ENCODE peak calls at places on chromosomes 13 and 19, in four cellular contexts. C, W, T and R are unnamed samples.
A peak's percentile ranks its signal among the peaks of the same experiment; 100 is the strongest.

GRCh38 chr19:45767410-45767880 is 1.6 kb downstream of the SIX5 start:
- DNase-seq in T (peak; percentile 81), C (peak; percentile 89), W (no peak), R (peak; percentile 75)

GRCh38 chr13:50286376-50286775 is 271.1 kb downstream of the KCNRG start:
- DNase-seq in W (no peak), C (no peak), T (no peak), R (no peak)

GRCh38 chr13:67048084-67048792 is 181.9 kb downstream of the PCDH9 start:
- DNase-seq in C (peak; percentile 93), T (no peak), W (no peak), R (no peak)

GRCh38 chr13:98998831-98999634 is 21.2 kb upstream of the DOCK9 start:
- DNase-seq in C (no peak), W (no peak), T (no peak), R (no peak)

GRCh38 chr13:20980899-20981298 is 78.4 kb upstream of the XPO4 start:
- DNase-seq in T (no peak), W (no peak), C (no peak), R (no peak)

GRCh38 chr13:110782185-110782584 is 68.7 kb downstream of the ING1 start:
- DNase-seq in W (no peak), C (no peak), T (no peak), R (no peak)

GRCh38 chr13:112062047-112062618 is 4.8 kb upstream of the SOX1 start:
- DNase-seq in W (no peak), C (no peak), T (no peak), R (no peak)

GRCh38 chr13:48434203-48434602 is 21.3 kb upstream of the LPAR6 start:
- DNase-seq in C (no peak), W (no peak), T (no peak), R (no peak)

GRCh38 chr13:99969934-99970760 is 1.4 kb downstream of the ZIC5 start:
- DNase-seq in T (no peak), C (no peak), W (no peak), R (peak; percentile 21)

GRCh38 chr13:112972867-112973576 is 4.0 kb downstream of the MCF2L start:
- DNase-seq in C (no peak), W (no peak), T (peak; percentile 33), R (no peak)

GRCh38 chr19:49592486-49593232 is 1.7 kb downstream of the PRR12 start:
- DNase-seq in C (no peak), W (no peak), T (no peak), R (peak; percentile 58)

GRCh38 chr13:61170791-61171330 is 244.8 kb downstream of the PCDH20 start:
- DNase-seq in W (no peak), C (no peak), T (peak; percentile 13), R (no peak)

GRCh38 chr13:99085139-99085845 is 107.4 kb upstream of the DOCK9 start:
- DNase-seq in T (no peak), C (no peak), W (no peak), R (peak; percentile 22)

GRCh38 chr13:50731400-50731799 is 112.1 kb downstream of the DLEU7 start:
- DNase-seq in W (no peak), T (no peak), C (peak; percentile 54), R (no peak)

GRCh38 chr19:42176990-42177685 is 40.3 kb downstream of the DEDD2 start:
- DNase-seq in W (no peak), C (peak; percentile 76), T (peak; percentile 66), R (peak; percentile 56)

GRCh38 chr13:26325876-26326275 is 71.9 kb downstream of the CDK8 start:
- DNase-seq in W (no peak), C (peak; percentile 4), T (no peak), R (no peak)

GRCh38 chr19:11131471-11131870 is 24.1 kb downstream of the SPC24 start:
- DNase-seq in T (no peak), C (no peak), W (no peak), R (no peak)

GRCh38 chr13:32232263-32232662 is 82.9 kb downstream of the ZAR1L start:
- DNase-seq in C (no peak), W (no peak), T (no peak), R (no peak)

GRCh38 chr13:113786262-113786841 is 27.3 kb downstream of the TMEM255B start:
- DNase-seq in W (no peak), C (peak; percentile 76), T (no peak), R (no peak)

GRCh38 chr19:17755977-17756670 is 4.8 kb downstream of the FCHO1 start:
- DNase-seq in T (no peak), W (no peak), C (peak; percentile 50), R (peak; percentile 42)

GRCh38 chr19:33408538-33408937 is 35.0 kb downstream of the CEBPG start:
- DNase-seq in W (no peak), T (no peak), C (no peak), R (no peak)

GRCh38 chr19:13573268-13573667 is 67.0 kb upstream of the CACNA1A start:
- DNase-seq in T (no peak), C (no peak), W (no peak), R (no peak)

GRCh38 chr13:114067886-114068722 is 64.3 kb downstream of the RASA3 start:
- DNase-seq in W (no peak), C (no peak), T (no peak), R (no peak)

GRCh38 chr13:41649659-41650058 is 192.3 kb downstream of the RGCC start:
- DNase-seq in W (no peak), C (peak; percentile 38), T (no peak), R (no peak)

GRCh38 chr13:41643502-41643901 is 186.2 kb downstream of the RGCC start:
- DNase-seq in T (no peak), W (no peak), C (no peak), R (no peak)

GRCh38 chr13:41644742-41645141 is 187.4 kb downstream of the RGCC start:
- DNase-seq in W (no peak), C (no peak), T (no peak), R (no peak)

GRCh38 chr13:41648314-41648935 is 191.1 kb downstream of the RGCC start:
- DNase-seq in C (peak; percentile 72), W (no peak), T (no peak), R (no peak)

GRCh38 chr13:41645313-41645712 is 188.0 kb downstream of the RGCC start:
- DNase-seq in W (no peak), T (no peak), C (peak; percentile 90), R (no peak)
- H3K27ac ChIP-seq in W (no peak overlapping the region), T (peak overlapping the region; percentile 73), C (peak overlapping the region; percentile 85), R (no peak overlapping the region)

DNA sequence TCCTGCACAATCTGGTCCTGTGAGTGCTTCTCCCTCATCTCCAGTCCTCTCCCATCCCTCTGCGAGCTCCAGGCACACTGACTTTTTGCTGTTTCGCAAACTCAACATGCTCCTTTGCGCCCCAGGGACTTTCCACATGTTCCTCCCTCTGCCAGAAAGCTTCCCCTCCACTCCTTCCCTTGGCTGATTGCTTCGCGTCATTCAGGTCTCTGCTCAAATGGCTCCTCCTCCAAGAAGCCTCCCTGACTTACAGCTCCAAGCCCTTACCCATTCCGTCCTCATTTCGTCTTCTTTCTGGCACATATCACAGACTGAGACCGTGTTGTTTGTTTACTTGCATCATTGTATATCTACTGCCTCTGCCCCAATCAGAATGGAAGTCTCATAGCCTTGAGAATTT is 193.3 kb downstream of the URI1 start:
- DNase-seq in T (no peak), C (no peak), W (no peak), R (no peak)
- H3K4me3 ChIP-seq in T (no peak overlapping the region), C (no peak overlapping the region), W (no peak overlapping the region), R (no peak overlapping the region)

DNA sequence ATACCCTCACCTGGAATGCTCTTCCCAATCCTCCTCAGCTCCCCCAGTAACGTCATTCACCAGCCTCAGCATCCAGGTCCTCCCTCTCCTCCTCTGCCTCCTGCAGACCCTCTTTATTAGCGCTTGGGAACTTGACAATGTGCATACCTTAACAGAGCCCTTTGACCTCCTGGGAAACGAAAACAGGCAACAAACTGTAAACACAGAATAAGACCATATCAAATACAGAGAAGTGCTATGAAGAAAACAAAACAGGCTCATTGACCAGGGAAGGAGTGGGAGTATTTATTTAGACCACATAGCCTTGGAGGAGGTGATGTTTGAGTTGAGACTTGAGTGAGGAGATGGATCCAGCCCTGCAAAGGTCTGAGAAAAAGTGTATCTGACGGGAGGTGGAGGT is 107.9 kb upstream of the SLC7A1 start:
- DNase-seq in W (no peak), T (no peak), C (no peak), R (no peak)
- H3K27ac ChIP-seq in W (no peak overlapping the region), T (no peak overlapping the region), C (no peak overlapping the region), R (no peak overlapping the region)

DNA sequence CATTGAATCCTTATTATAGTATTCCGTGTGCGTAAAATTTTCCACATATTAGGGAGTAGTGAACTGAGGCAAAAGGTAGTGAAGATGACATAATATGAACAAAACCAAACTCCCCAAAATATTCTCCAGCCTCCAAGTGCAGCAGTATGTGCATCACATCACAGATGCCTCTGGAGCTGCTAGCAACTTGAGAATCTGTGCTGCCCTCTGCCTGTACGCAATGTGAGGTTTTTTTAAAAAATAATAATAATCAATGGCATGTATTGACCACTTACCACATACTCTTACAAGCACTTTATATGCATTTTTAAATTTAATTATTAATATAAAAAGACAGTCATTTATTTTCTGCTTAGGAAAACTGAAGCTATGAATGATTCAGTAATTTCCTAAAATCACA is 583.0 kb upstream of the SPRY2 start:
- DNase-seq in C (no peak), W (no peak), T (no peak), R (no peak)
- H3K4me3 ChIP-seq in C (no peak overlapping the region), W (no peak overlapping the region), T (no peak overlapping the region), R (no peak overlapping the region)

GRCh38 chr13:73874460-73874859 is 259.7 kb downstream of the KLF12 start:
- DNase-seq in C (no peak), W (no peak), T (no peak), R (no peak)

GRCh38 chr13:73872397-73872796 is 261.8 kb downstream of the KLF12 start:
- DNase-seq in W (no peak), T (no peak), C (peak; percentile 36), R (no peak)

GRCh38 chr13:73877399-73877798 is 256.8 kb downstream of the KLF12 start:
- DNase-seq in C (no peak), W (no peak), T (no peak), R (no peak)

GRCh38 chr13:73879346-73880020 is 254.7 kb downstream of the KLF12 start:
- DNase-seq in W (no peak), C (peak; percentile 16), T (no peak), R (no peak)

DNA sequence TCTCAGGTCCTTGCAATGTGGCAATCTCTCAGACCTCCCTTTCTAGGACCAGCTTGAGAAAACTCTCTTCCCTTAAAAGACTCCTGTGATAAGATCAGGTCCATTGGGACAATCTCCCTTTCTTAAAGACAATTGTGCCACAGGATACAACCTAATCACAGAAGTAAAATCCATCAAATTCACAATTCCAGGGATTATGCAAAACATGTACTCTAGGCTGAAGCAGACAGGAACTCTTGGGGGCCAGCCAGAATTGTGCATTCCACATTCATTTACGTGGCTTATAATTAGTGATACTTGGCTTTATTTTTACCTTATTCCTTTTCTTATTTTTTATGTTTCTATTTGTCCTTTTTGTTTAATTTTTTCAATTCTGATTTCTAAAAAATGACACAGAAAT is 257.9 kb downstream of the KLF12 start:
- DNase-seq in T (no peak), C (no peak), W (no peak), R (no peak)
- H3K27ac ChIP-seq in T (no peak overlapping the region), C (no peak overlapping the region), W (no peak overlapping the region), R (no peak overlapping the region)